ENCODE peak calls at places on chromosome 18, in six cellular contexts. One of them, this sample, is unnamed.

GRCh38 chr18:2883137-2883671 is 36.4 kb downstream of the EMILIN2 start:
- DNase-seq in bronchial epithelial cell: no peak
- DNase-seq in A549: no peak
- DNase-seq in WTC11: no peak
- DNase-seq in lower lobe of right lung: no peak
- DNase-seq in cardiac muscle cell: peak; percentile 30
- DNase-seq in this sample: no peak

GRCh38 chr18:23178661-23179081 is 43.4 kb downstream of the CABLES1 start:
- DNase-seq in bronchial epithelial cell: no peak
- DNase-seq in A549: no peak
- DNase-seq in WTC11: no peak
- DNase-seq in lower lobe of right lung: no peak
- DNase-seq in cardiac muscle cell: no peak
- DNase-seq in this sample: no peak

GRCh38 chr18:48674198-48674721 is 135.4 kb downstream of the CTIF start:
- DNase-seq in bronchial epithelial cell: peak; percentile 7
- DNase-seq in A549: no peak
- DNase-seq in WTC11: no peak
- DNase-seq in lower lobe of right lung: no peak
- DNase-seq in cardiac muscle cell: no peak
- DNase-seq in this sample: no peak

GRCh38 chr18:48804856-48805610 is 145.7 kb downstream of the SMAD7 start:
- DNase-seq in bronchial epithelial cell: no peak
- DNase-seq in A549: no peak
- DNase-seq in WTC11: peak; percentile 1
- DNase-seq in lower lobe of right lung: peak; percentile 30
- DNase-seq in cardiac muscle cell: no peak
- DNase-seq in this sample: peak; percentile 5

GRCh38 chr18:26714739-26715138 is 150.8 kb downstream of the AQP4 start:
- DNase-seq in bronchial epithelial cell: no peak
- DNase-seq in A549: no peak
- DNase-seq in WTC11: no peak
- DNase-seq in lower lobe of right lung: no peak
- DNase-seq in cardiac muscle cell: no peak
- DNase-seq in this sample: no peak

GRCh38 chr18:43129946-43130523 is 14.6 kb upstream of the RIT2 start:
- DNase-seq in bronchial epithelial cell: no peak
- DNase-seq in A549: no peak
- DNase-seq in WTC11: no peak
- DNase-seq in lower lobe of right lung: no peak
- DNase-seq in cardiac muscle cell: no peak
- DNase-seq in this sample: no peak

GRCh38 chr18:47749195-47749973 is 181.1 kb downstream of the SMAD2 start:
- DNase-seq in bronchial epithelial cell: peak; percentile 39
- DNase-seq in A549: peak; percentile 50
- DNase-seq in WTC11: peak; percentile 83
- DNase-seq in lower lobe of right lung: peak; percentile 88
- DNase-seq in cardiac muscle cell: peak; percentile 83
- DNase-seq in this sample: peak; percentile 89

GRCh38 chr18:57210101-57210661 is 63.3 kb downstream of the BOD1L2 start:
- DNase-seq in bronchial epithelial cell: peak; percentile 85
- DNase-seq in A549: peak; percentile 76
- DNase-seq in WTC11: peak; percentile 52
- DNase-seq in lower lobe of right lung: no peak
- DNase-seq in cardiac muscle cell: peak; percentile 30
- DNase-seq in this sample: peak; percentile 65

GRCh38 chr18:8844721-8845148 is 139.4 kb downstream of the MTCL1 start:
- DNase-seq in bronchial epithelial cell: no peak
- DNase-seq in A549: no peak
- DNase-seq in WTC11: no peak
- DNase-seq in lower lobe of right lung: no peak
- DNase-seq in cardiac muscle cell: no peak
- DNase-seq in this sample: no peak

GRCh38 chr18:22670914-22671313 is 253.2 kb upstream of the CTAGE1 start:
- DNase-seq in bronchial epithelial cell: peak; percentile 14
- DNase-seq in A549: no peak
- DNase-seq in WTC11: no peak
- DNase-seq in lower lobe of right lung: no peak
- DNase-seq in cardiac muscle cell: no peak
- DNase-seq in this sample: no peak

GRCh38 chr18:60888225-60888624 is 445.0 kb upstream of the CDH20 start:
- DNase-seq in bronchial epithelial cell: no peak
- DNase-seq in A549: no peak
- DNase-seq in WTC11: no peak
- DNase-seq in lower lobe of right lung: no peak
- DNase-seq in cardiac muscle cell: no peak
- DNase-seq in this sample: no peak

GRCh38 chr18:5296706-5297320 is 1.3 kb upstream of the ZBTB14 start:
- DNase-seq in bronchial epithelial cell: peak; percentile 69
- DNase-seq in A549: peak; percentile 90
- DNase-seq in WTC11: peak; percentile 81
- DNase-seq in lower lobe of right lung: peak; percentile 90
- DNase-seq in cardiac muscle cell: peak; percentile 90
- DNase-seq in this sample: peak; percentile 86

GRCh38 chr18:36399055-36399454 is 101.5 kb downstream of the FHOD3 start:
- DNase-seq in bronchial epithelial cell: peak; percentile 43
- DNase-seq in A549: no peak
- DNase-seq in WTC11: no peak
- DNase-seq in lower lobe of right lung: no peak
- DNase-seq in cardiac muscle cell: no peak
- DNase-seq in this sample: no peak

GRCh38 chr18:48320639-48320945 is 88.6 kb downstream of the ZBTB7C start:
- DNase-seq in bronchial epithelial cell: no peak
- DNase-seq in A549: no peak
- DNase-seq in WTC11: no peak
- DNase-seq in lower lobe of right lung: no peak
- DNase-seq in cardiac muscle cell: no peak
- DNase-seq in this sample: peak; percentile 36

GRCh38 chr18:45548614-45549013 is 66.7 kb upstream of the SLC14A2 start:
- DNase-seq in bronchial epithelial cell: no peak
- DNase-seq in A549: no peak
- DNase-seq in WTC11: no peak
- DNase-seq in lower lobe of right lung: no peak
- DNase-seq in cardiac muscle cell: no peak
- DNase-seq in this sample: no peak

GRCh38 chr18:51153659-51154371 is 43.7 kb downstream of the MEX3C start:
- DNase-seq in bronchial epithelial cell: no peak
- DNase-seq in A549: no peak
- DNase-seq in WTC11: no peak
- DNase-seq in lower lobe of right lung: no peak
- DNase-seq in cardiac muscle cell: no peak
- DNase-seq in this sample: no peak

GRCh38 chr18:28018361-28018760 is 158.6 kb downstream of the CDH2 start:
- DNase-seq in bronchial epithelial cell: no peak
- DNase-seq in A549: no peak
- DNase-seq in WTC11: no peak
- DNase-seq in lower lobe of right lung: no peak
- DNase-seq in cardiac muscle cell: no peak
- DNase-seq in this sample: no peak

GRCh38 chr18:49250819-49251388 is 209.5 kb downstream of the DYM start:
- DNase-seq in bronchial epithelial cell: no peak
- DNase-seq in A549: peak; percentile 16
- DNase-seq in WTC11: no peak
- DNase-seq in lower lobe of right lung: no peak
- DNase-seq in cardiac muscle cell: peak; percentile 25
- DNase-seq in this sample: no peak

GRCh38 chr18:9086015-9086414 is 16.5 kb upstream of the NDUFV2 start:
- DNase-seq in bronchial epithelial cell: no peak
- DNase-seq in A549: no peak
- DNase-seq in WTC11: no peak
- DNase-seq in lower lobe of right lung: no peak
- DNase-seq in cardiac muscle cell: no peak
- DNase-seq in this sample: no peak

GRCh38 chr18:50793641-50794565 is 25.9 kb downstream of the MRO start:
- DNase-seq in bronchial epithelial cell: no peak
- DNase-seq in A549: no peak
- DNase-seq in WTC11: no peak
- DNase-seq in lower lobe of right lung: no peak
- DNase-seq in cardiac muscle cell: no peak
- DNase-seq in this sample: no peak

DNA sequence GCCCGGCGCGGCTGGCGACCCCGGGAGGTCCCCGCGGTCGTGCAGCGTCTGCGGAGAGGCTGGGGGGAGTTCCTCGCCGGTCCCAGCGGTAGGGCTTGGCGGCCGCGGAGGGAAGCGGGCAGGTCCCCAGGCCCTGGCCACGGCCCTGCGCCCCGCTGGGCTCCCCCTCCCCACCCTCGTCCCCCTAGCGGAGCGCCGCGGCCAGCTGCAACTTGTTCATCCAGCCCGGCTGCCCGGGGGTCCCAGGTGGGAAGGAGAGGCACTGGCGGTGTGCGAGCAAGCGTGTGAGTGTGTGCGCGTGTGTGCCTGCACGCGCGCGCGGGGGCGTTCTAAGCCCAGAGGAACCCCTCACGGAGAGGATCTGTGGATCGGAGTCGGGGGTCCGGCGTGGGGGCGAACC is 1.3 kb downstream of the PTPRM start:
- DNase-seq in bronchial epithelial cell: no peak
- DNase-seq in A549: no peak
- DNase-seq in WTC11: peak; percentile 70
- DNase-seq in lower lobe of right lung: peak; percentile 62
- DNase-seq in cardiac muscle cell: peak; percentile 84
- DNase-seq in this sample: peak; percentile 76
- TF ChIP-seq CTCF in bronchial epithelial cell: peak; percentile 24
- TF ChIP-seq CTCF in A549: no peak
- TF ChIP-seq CTCF in WTC11: no peak
- TF ChIP-seq CTCF in lower lobe of right lung: peak; percentile 36
- TF ChIP-seq CTCF in cardiac muscle cell: peak; percentile 15
- TF ChIP-seq CTCF in this sample: peak; percentile 50

GRCh38 chr18:76480913-76481312 is 14.1 kb downstream of the ZNF516 start:
- DNase-seq in bronchial epithelial cell: no peak
- DNase-seq in A549: no peak
- DNase-seq in WTC11: peak; percentile 45
- DNase-seq in lower lobe of right lung: no peak
- DNase-seq in cardiac muscle cell: no peak
- DNase-seq in this sample: peak; percentile 55
- TF ChIP-seq CTCF in bronchial epithelial cell: peak; percentile 12
- TF ChIP-seq CTCF in A549: no peak
- TF ChIP-seq CTCF in WTC11: peak; percentile 19
- TF ChIP-seq CTCF in lower lobe of right lung: no peak
- TF ChIP-seq CTCF in cardiac muscle cell: peak; percentile 18
- TF ChIP-seq CTCF in this sample: peak; percentile 70

DNA sequence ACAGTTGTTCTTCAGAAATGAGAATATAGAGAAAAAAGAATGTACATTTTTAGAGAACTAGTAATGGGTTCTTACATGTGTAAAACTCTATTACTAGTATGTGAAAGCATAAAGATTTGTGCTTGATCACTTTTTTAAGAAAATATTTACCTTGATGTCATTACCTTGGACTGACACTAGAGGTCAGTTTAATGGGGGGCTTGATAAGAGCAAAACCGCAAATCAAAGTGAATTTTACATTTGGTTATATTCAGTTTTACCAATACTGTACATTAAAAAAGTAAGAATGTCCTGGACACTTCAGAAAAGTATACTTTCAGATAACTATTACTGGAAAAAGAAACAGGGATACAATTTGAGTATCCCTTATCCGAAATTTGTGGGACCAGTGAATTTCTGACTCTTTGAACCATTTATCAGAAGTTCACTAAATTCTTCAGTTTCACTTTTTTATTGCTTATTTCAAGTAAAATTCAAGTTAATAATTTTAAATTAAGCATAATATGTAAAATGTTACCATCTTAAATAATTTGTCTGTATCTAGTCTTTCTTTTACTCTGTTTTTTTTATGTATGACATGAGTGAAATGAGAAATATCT is 1149.5 kb downstream of the DSC3 start:
- DNase-seq in bronchial epithelial cell: peak; percentile 14
- DNase-seq in A549: peak; percentile 8
- DNase-seq in WTC11: no peak
- DNase-seq in lower lobe of right lung: no peak
- DNase-seq in cardiac muscle cell: peak; percentile 9
- DNase-seq in this sample: no peak
- TF ChIP-seq CTCF in bronchial epithelial cell: peak; percentile 16
- TF ChIP-seq CTCF in A549: peak; percentile 19
- TF ChIP-seq CTCF in WTC11: peak; percentile 52
- TF ChIP-seq CTCF in lower lobe of right lung: peak; percentile 30
- TF ChIP-seq CTCF in cardiac muscle cell: peak; percentile 56
- TF ChIP-seq CTCF in this sample: peak; percentile 81

GRCh38 chr18:11689031-11689971 is at the start of gene GNAL:
- DNase-seq in bronchial epithelial cell: peak; percentile 58
- DNase-seq in A549: peak; percentile 90
- DNase-seq in WTC11: peak; percentile 89
- DNase-seq in lower lobe of right lung: peak; percentile 83
- DNase-seq in cardiac muscle cell: peak; percentile 93
- DNase-seq in this sample: peak; percentile 87
- TF ChIP-seq CTCF in bronchial epithelial cell: no peak
- TF ChIP-seq CTCF in A549: no peak
- TF ChIP-seq CTCF in WTC11: no peak
- TF ChIP-seq CTCF in lower lobe of right lung: no peak
- TF ChIP-seq CTCF in cardiac muscle cell: no peak
- TF ChIP-seq CTCF in this sample: no peak

This sample was measured in glutamatergic neuron.